ENCODE peak calls at places on chromosome 12, in ten cellular contexts. P, T, E, G, C, W, F, S, R and U are unnamed samples.

GRCh38 chr12:2179953-2180736 is 127.4 kb downstream of the CACNA1C start:
- DNase-seq in S (no peak), P (no peak), W (no peak), T (no peak), R (peak), G (peak), F (no peak), C (peak), E (no peak), U (no peak)

GRCh38 chr12:124028560-124028935 is 55.5 kb downstream of the ZNF664 start:
- DNase-seq in T (no peak), C (no peak), E (no peak), P (no peak), G (no peak), R (no peak), W (no peak), F (no peak), S (no peak), U (no peak)

GRCh38 chr12:72271401-72271740 is 799 bp upstream of the TRHDE start:
- DNase-seq in P (no peak), E (no peak), W (no peak), R (peak), T (no peak), G (no peak), F (peak), S (no peak), C (no peak), U (peak)

GRCh38 chr12:23168459-23168858 is 543.5 kb downstream of the ETNK1 start:
- DNase-seq in C (no peak), W (no peak), F (no peak), G (no peak), T (no peak), S (no peak), E (no peak), R (no peak), P (no peak), U (no peak)

GRCh38 chr12:89353188-89353822 is 1.0 kb upstream of the DUSP6 start:
- DNase-seq in P (peak), W (no peak), G (peak), C (no peak), R (peak), F (peak), E (no peak), S (peak), T (no peak), U (peak)

GRCh38 chr12:25855716-25856115 is 102.8 kb upstream of the RASSF8 start:
- DNase-seq in R (no peak), W (no peak), F (no peak), S (no peak), E (no peak), C (no peak), T (no peak), P (no peak), G (peak), U (no peak)

GRCh38 chr12:108562348-108563134 is at the start of gene ISCU:
- DNase-seq in G (peak), W (peak), E (peak), C (peak), F (peak), P (peak), S (peak), R (peak), T (peak), U (peak)

GRCh38 chr12:23954332-23954731 is 4.9 kb upstream of the SOX5 start:
- DNase-seq in C (no peak), T (no peak), P (no peak), W (no peak), F (no peak), E (no peak), R (no peak), G (peak), S (no peak), U (no peak)

GRCh38 chr12:108589028-108589839 is 8.7 kb downstream of the TMEM119 start:
- DNase-seq in W (no peak), C (no peak), F (no peak), R (no peak), E (no peak), P (no peak), S (no peak), T (no peak), G (peak), U (no peak)